ENCODE peak calls at places on chromosomes 7 and 10, in five cellular contexts. D is lower lobe of right lung, U is IMR-90, A is Panc1, K is ovary. B is an unnamed sample.

GRCh38 chr10:64007157-64007556 is 486.0 kb downstream of the REEP3 start:
- DNase-seq in U (no peak), A (no peak), K (no peak), D (no peak), B (no peak)

GRCh38 chr7:14690075-14690474 is 212.5 kb downstream of the DGKB start:
- DNase-seq in A (no peak), K (no peak), D (no peak), U (no peak), B (no peak)

GRCh38 chr7:510782-511281 is 8.8 kb downstream of the PDGFA start:
- DNase-seq in D (peak), U (no peak), K (no peak), A (no peak), B (no peak)

GRCh38 chr10:97774811-97775294 is 3.1 kb upstream of the SFRP5 start:
- DNase-seq in K (no peak), U (no peak), A (no peak), D (no peak), B (no peak)

GRCh38 chr7:74272305-74273038 is 16.7 kb upstream of the CLIP2 start:
- DNase-seq in A (no peak), D (peak), U (peak), K (peak), B (peak)

GRCh38 chr7:95096123-95096395 is 188.7 kb downstream of the PPP1R9A start:
- DNase-seq in U (no peak), K (no peak), D (no peak), A (no peak), B (no peak)

GRCh38 chr10:50851884-50852671 is 33.3 kb downstream of the A1CF start:
- DNase-seq in K (no peak), A (no peak), D (no peak), U (no peak), B (no peak)

GRCh38 chr7:151174246-151175046 is 7.0 kb upstream of the GBX1 start:
- DNase-seq in K (no peak), D (no peak), A (no peak), U (peak), B (no peak)

GRCh38 chr10:115653473-115653872 is 560.3 kb downstream of the ATRNL1 start:
- DNase-seq in K (no peak), U (no peak), D (no peak), A (peak), B (no peak)

GRCh38 chr10:97353945-97354344 is 19.4 kb upstream of the FRAT2 start:
- DNase-seq in U (no peak), D (peak), K (no peak), A (no peak), B (peak)

GRCh38 chr10:69844698-69845097 is 43.0 kb downstream of the COL13A1 start:
- DNase-seq in D (no peak), U (no peak), K (no peak), A (no peak), B (no peak)

GRCh38 chr10:113007343-113007771 is 57.3 kb downstream of the TCF7L2 start:
- DNase-seq in K (no peak), A (no peak), D (no peak), U (no peak), B (no peak)

GRCh38 chr10:102230861-102231356 is 4.8 kb downstream of the ELOVL3 start:
- DNase-seq in U (no peak), K (no peak), A (no peak), D (peak), B (peak)

GRCh38 chr10:122498521-122498920 is 37.2 kb downstream of the HTRA1 start:
- DNase-seq in K (no peak), A (no peak), D (no peak), U (no peak), B (no peak)

GRCh38 chr10:96374985-96375830 is 16.4 kb upstream of the OPALIN start:
- DNase-seq in D (peak), U (peak), A (peak), K (peak), B (peak)

GRCh38 chr10:44822993-44823392 is 88.1 kb upstream of the TMEM72 start:
- DNase-seq in K (no peak), U (no peak), D (no peak), A (no peak), B (no peak)

GRCh38 chr7:47500103-47500563 is 81.8 kb downstream of the TNS3 start:
- DNase-seq in K (no peak), D (no peak), U (no peak), A (no peak), B (peak)

GRCh38 chr7:114481995-114482394 is 67.4 kb downstream of the FOXP2 start:
- DNase-seq in D (no peak), K (no peak), A (no peak), U (peak), B (no peak)

GRCh38 chr7:19107392-19108147 is 9.9 kb downstream of the TWIST1 start:
- DNase-seq in U (peak), K (no peak), D (no peak), A (no peak), B (no peak)

GRCh38 chr7:134313543-134313942 is 3.2 kb downstream of the SLC35B4 start:
- DNase-seq in A (no peak), K (no peak), D (no peak), U (no peak), B (no peak)

GRCh38 chr7:28778781-28779180 is 179.3 kb downstream of the TRIL start:
- DNase-seq in A (no peak), K (no peak), D (no peak), U (peak), B (no peak)

GRCh38 chr10:96511044-96511945 is 2.4 kb downstream of the TLL2 start:
- DNase-seq in D (no peak), A (peak), K (no peak), U (peak), B (no peak)

GRCh38 chr10:107686095-107686494 is 521.6 kb upstream of the SORCS1 start:
- DNase-seq in D (peak), A (no peak), U (no peak), K (no peak), B (peak)

GRCh38 chr10:51860257-51860656 is 160.9 kb upstream of the CSTF2T start:
- DNase-seq in D (no peak), U (peak), A (no peak), K (no peak), B (no peak)

GRCh38 chr10:119859422-119860258 is 13.0 kb downstream of the MCMBP start:
- DNase-seq in K (no peak), D (no peak), A (no peak), U (peak), B (no peak)

GRCh38 chr7:155317114-155317434 is 19.4 kb downstream of the INSIG1 start:
- DNase-seq in D (no peak), K (no peak), U (no peak), A (no peak), B (no peak)

GRCh38 chr10:132606536-132607316 is 69.1 kb downstream of the INPP5A start:
- DNase-seq in U (peak), D (no peak), K (peak), A (no peak), B (no peak)

GRCh38 chr7:100033526-100033925 is 16.0 kb upstream of the ZSCAN21 start:
- DNase-seq in A (no peak), U (no peak), K (no peak), D (no peak), B (no peak)

GRCh38 chr7:7443951-7444350 is 91.7 kb downstream of the COL28A1 start:
- DNase-seq in D (no peak), K (no peak), A (no peak), U (no peak), B (no peak)

GRCh38 chr7:104252409-104253134 is 44.8 kb upstream of the ORC5 start:
- DNase-seq in A (no peak), K (no peak), U (no peak), D (no peak), B (no peak)
- TF ChIP-seq CTCF in A (peak), K (no peak), U (no peak), D (no peak), B (no peak)

GRCh38 chr7:111953611-111954010 is 252.6 kb downstream of the DOCK4 start:
- DNase-seq in U (no peak), A (peak), D (no peak), K (no peak), B (no peak)
- TF ChIP-seq CTCF in U (no peak), A (peak), D (no peak), K (no peak), B (no peak)

GRCh38 chr10:86646532-86646931 is 7.8 kb upstream of the OPN4 start:
- DNase-seq in K (no peak), A (no peak), U (no peak), D (no peak), B (no peak)

GRCh38 chr10:86642499-86642898 is 11.8 kb upstream of the OPN4 start:
- DNase-seq in U (peak), A (no peak), D (no peak), K (no peak), B (no peak)

GRCh38 chr10:86645111-86645445 is 9.3 kb upstream of the OPN4 start:
- DNase-seq in D (no peak), K (no peak), A (no peak), U (no peak), B (no peak)

GRCh38 chr10:86646933-86647332 is 7.4 kb upstream of the OPN4 start:
- DNase-seq in K (no peak), U (no peak), A (no peak), D (no peak), B (no peak)

GRCh38 chr10:86644412-86645110 is 9.8 kb upstream of the OPN4 start:
- DNase-seq in U (peak), A (no peak), K (no peak), D (no peak), B (no peak)
- TF ChIP-seq CTCF in U (peak), A (no peak), K (no peak), D (no peak), B (no peak)

GRCh38 chr10:127757033-127757432 is 20.0 kb downstream of the FOXI2 start:
- DNase-seq in K (no peak), U (no peak), A (no peak), D (no peak), B (no peak)
- TF ChIP-seq CTCF in K (no peak), U (no peak), A (no peak), D (no peak), B (no peak)

GRCh38 chr7:131004371-131004770 is 270.4 kb upstream of the KLF14 start:
- DNase-seq in U (no peak), A (no peak), D (no peak), K (no peak), B (peak)

GRCh38 chr7:131010029-131010705 is 276.2 kb upstream of the KLF14 start:
- DNase-seq in K (no peak), U (no peak), A (no peak), D (no peak), B (no peak)

GRCh38 chr7:131008840-131009651 is 275.0 kb upstream of the KLF14 start:
- DNase-seq in U (peak), K (no peak), D (no peak), A (no peak), B (no peak)

GRCh38 chr7:131010714-131011436 is 276.9 kb upstream of the KLF14 start:
- DNase-seq in D (no peak), U (peak), K (no peak), A (no peak), B (no peak)

DNA sequence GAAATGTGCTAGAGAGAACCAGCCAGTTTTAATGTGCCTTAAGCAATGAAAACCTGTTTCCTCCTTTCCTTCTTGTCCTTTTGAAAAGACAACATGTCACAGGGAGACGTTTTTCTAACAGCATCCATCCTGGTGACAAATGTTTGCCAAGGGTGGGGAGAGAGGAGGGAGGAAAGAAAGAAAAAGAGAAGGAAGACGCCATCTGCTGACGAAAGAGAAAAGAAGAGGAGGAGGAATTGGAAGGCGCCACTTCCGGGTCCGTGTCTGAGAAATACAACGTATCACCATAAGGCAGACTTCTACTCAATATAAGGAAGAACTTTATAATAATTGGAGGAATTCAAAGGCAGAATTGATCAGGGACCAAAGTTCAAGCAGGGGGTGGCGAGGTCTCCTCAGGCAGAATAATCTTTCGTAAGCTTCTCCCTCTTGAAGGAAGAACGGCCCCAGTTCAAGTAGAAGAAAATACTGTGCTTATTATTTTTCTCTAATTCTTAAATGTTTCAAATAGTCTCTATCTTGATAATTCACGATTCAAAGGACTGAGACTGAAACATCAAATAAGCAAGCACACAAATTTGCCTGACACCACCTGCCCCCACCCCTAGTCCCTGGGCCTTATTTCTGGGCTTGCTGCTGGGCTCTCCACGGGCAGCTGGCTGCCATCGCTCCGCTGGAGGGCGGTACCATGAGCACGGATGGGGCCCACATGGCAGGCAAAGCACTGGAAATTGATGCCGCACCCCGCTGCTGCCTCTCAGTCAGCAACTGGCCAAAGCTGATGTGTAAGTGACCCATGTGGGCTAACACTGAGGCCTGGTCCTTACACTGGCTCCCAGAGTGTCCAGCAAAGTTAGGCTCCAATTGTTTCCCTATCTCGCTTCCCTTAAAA is 273.7 kb upstream of the KLF14 start:
- DNase-seq in U (peak), K (peak), A (peak), D (peak), B (peak)
- TF ChIP-seq CTCF in U (peak), K (peak), A (peak), D (peak), B (peak)

GRCh38 chr10:34669079-34669478 is 146.0 kb downstream of the PARD3 start:
- DNase-seq in K (no peak), U (no peak), D (no peak), A (no peak), B (no peak)

GRCh38 chr10:34664706-34665105 is 150.4 kb downstream of the PARD3 start:
- DNase-seq in U (no peak), D (no peak), K (no peak), A (no peak), B (no peak)

GRCh38 chr10:34667177-34667576 is 147.9 kb downstream of the PARD3 start:
- DNase-seq in D (no peak), U (no peak), K (no peak), A (no peak), B (no peak)

GRCh38 chr10:34670101-34670500 is 145.0 kb downstream of the PARD3 start:
- DNase-seq in U (no peak), D (no peak), A (no peak), K (no peak), B (no peak)

GRCh38 chr10:34666008-34666700 is 148.9 kb downstream of the PARD3 start:
- DNase-seq in D (no peak), A (peak), K (peak), U (peak), B (no peak)
- TF ChIP-seq CTCF in D (peak), A (peak), K (peak), U (peak), B (no peak)